ENCODE peak calls at places on chromosomes 3 and 15, in four cellular contexts. U is K562, D is HepG2, B is GM12878. L is an unnamed sample.

GRCh38 chr3:60512506-60512905 is 738.7 kb downstream of the FHIT start:
- DNase-seq in D (no peak), B (no peak), U (no peak), L (no peak)

GRCh38 chr15:52427804-52428203 is 100.9 kb downstream of the MYO5A start:
- DNase-seq in U (no peak), B (no peak), D (no peak), L (peak)

GRCh38 chr15:41971089-41971892 is 1.1 kb downstream of the EHD4 start:
- DNase-seq in D (peak), U (no peak), B (peak), L (peak)

GRCh38 chr3:42173307-42173706 is 82.2 kb downstream of the TRAK1 start:
- DNase-seq in D (no peak), U (no peak), B (no peak), L (no peak)

GRCh38 chr15:36407647-36408046 is 171.8 kb upstream of the CDIN1 start:
- DNase-seq in D (peak), U (peak), B (no peak), L (no peak)

GRCh38 chr3:87811953-87812352 is 246.9 kb downstream of the CGGBP1 start:
- DNase-seq in U (no peak), B (no peak), D (no peak), L (no peak)

GRCh38 chr15:63805993-63806980 is 27.5 kb downstream of the HERC1 start:
- DNase-seq in D (no peak), B (no peak), U (peak), L (no peak)

GRCh38 chr15:80620931-80621330 is 74.2 kb upstream of the ABHD17C start:
- DNase-seq in B (no peak), D (no peak), U (no peak), L (no peak)

GRCh38 chr15:89472785-89473256 is 23.6 kb downstream of the RHCG start:
- DNase-seq in D (peak), B (no peak), U (peak), L (peak)

GRCh38 chr15:87045741-87046140 is 966.1 kb downstream of the AGBL1 start:
- DNase-seq in B (no peak), U (no peak), D (no peak), L (no peak)

GRCh38 chr3:14767245-14767593 is 51.5 kb upstream of the FGD5 start:
- DNase-seq in U (no peak), B (no peak), D (no peak), L (no peak)

GRCh38 chr3:41682996-41683395 is 278.9 kb downstream of the ULK4 start:
- DNase-seq in U (no peak), B (no peak), D (no peak), L (no peak)

GRCh38 chr3:33717616-33717865 is 513 bp downstream of the CLASP2 start:
- DNase-seq in B (no peak), D (no peak), U (peak), L (peak)

GRCh38 chr15:70473623-70474366 is 289.6 kb downstream of the UACA start:
- DNase-seq in D (no peak), U (no peak), B (no peak), L (no peak)

GRCh38 chr15:80832676-80833075 is 53.5 kb downstream of the CEMIP start:
- DNase-seq in U (no peak), B (no peak), D (no peak), L (no peak)

GRCh38 chr3:59246719-59247401 is 197.0 kb upstream of the CFAP20DC start:
- DNase-seq in U (no peak), D (no peak), B (peak), L (no peak)

GRCh38 chr15:101528108-101528916 is 38.8 kb upstream of the PCSK6 start:
- DNase-seq in D (peak), B (no peak), U (no peak), L (no peak)

GRCh38 chr15:33107950-33108349 is 86.6 kb downstream of the FMN1 start:
- DNase-seq in D (no peak), U (no peak), B (no peak), L (no peak)

GRCh38 chr3:57696861-57697321 is 4.0 kb upstream of the DENND6A start:
- DNase-seq in D (no peak), B (no peak), U (no peak), L (no peak)

GRCh38 chr15:90192961-90193786 is 8.0 kb upstream of the SEMA4B start:
- DNase-seq in B (no peak), D (no peak), U (no peak), L (no peak)

GRCh38 chr15:52746162-52746721 is 43.9 kb downstream of the ONECUT1 start:
- DNase-seq in U (no peak), D (peak), B (no peak), L (no peak)

GRCh38 chr3:17288839-17289399 is 404.2 kb downstream of the PLCL2 start:
- DNase-seq in D (no peak), B (no peak), U (no peak), L (no peak)
- TF ChIP-seq TARDBP in D (no peak), B (no peak), U (no peak), L (no peak)

GRCh38 chr3:157498374-157498773 is 4.8 kb downstream of the VEPH1 start:
- DNase-seq in U (no peak), B (no peak), D (no peak), L (no peak)

GRCh38 chr3:157494581-157495281 is 8.5 kb downstream of the VEPH1 start:
- DNase-seq in U (no peak), B (no peak), D (no peak), L (no peak)

GRCh38 chr3:157491136-157491535 is 12.1 kb downstream of the VEPH1 start:
- DNase-seq in U (no peak), B (no peak), D (no peak), L (no peak)

GRCh38 chr3:157495846-157496245 is 7.4 kb downstream of the VEPH1 start:
- DNase-seq in B (no peak), U (no peak), D (no peak), L (no peak)

GRCh38 chr3:157493627-157494550 is 9.3 kb downstream of the VEPH1 start:
- DNase-seq in B (no peak), D (peak), U (peak), L (peak)
- TF ChIP-seq FOXM1 in B (no peak), D (no peak), U (no peak), L (no peak)

DNA sequence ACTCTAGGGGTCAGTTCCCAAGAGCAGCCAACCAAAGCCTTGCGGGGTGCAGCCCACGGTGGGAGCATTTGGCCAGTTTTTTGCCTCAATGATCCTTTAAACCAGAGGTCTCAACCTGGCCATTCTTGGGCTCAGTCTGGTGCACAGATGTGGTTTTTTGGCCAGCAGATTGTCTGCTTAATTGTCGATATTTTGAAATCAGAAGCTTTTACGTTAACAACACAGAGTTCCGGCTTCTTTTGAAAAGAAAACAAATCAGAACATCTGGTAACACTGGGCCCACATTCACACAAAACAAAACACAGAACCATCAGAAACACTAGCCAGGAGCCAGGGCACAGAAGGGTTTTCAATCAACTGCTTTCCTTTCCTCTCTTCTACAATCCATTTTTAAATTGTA is 127.7 kb downstream of the XXYLT1 start:
- DNase-seq in B (no peak), D (no peak), U (no peak), L (no peak)
- TF ChIP-seq TARDBP in B (no peak), D (no peak), U (no peak), L (no peak)

DNA sequence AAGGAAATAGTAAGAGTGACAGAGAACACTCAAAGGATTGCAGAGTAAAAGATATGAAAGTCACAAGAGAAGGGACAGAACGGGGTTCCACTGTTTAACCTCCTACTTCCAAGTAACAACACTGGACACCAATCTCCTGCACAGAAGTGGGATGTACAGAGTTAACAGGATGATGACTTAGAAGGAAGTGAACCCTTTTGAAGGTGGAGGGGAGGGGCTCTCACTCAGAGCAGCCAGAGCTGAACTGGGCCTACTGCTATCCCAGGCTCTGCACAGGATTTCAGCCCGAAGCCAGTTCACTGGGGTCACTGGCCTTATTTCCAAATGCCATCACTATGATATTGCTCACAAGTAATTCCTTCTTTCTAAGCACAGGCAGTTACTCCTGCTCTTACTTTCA is 130.2 kb upstream of the PRICKLE2 start:
- DNase-seq in B (no peak), U (no peak), D (no peak), L (no peak)
- TF ChIP-seq FOXM1 in B (no peak), U (no peak), D (no peak), L (no peak)